ENCODE peak calls at places on chromosomes 4 and X, in four cellular contexts. L is A549, Q is thoracic aorta, D is RWPE2. R is an unnamed sample.

GRCh38 chr4:128528793-128529553 is 241.4 kb upstream of the PGRMC2 start:
- DNase-seq in Q (peak; percentile 55), L (peak; percentile 78), D (peak; percentile 72), R (no peak)

GRCh38 chrX:72262077-72262476 is 15.0 kb downstream of the RPS4X start:
- DNase-seq in L (no peak), Q (no peak), D (no peak), R (no peak)

GRCh38 chrX:72478853-72479252 is 93.8 kb downstream of the HDAC8 start:
- DNase-seq in L (no peak), Q (no peak), D (no peak), R (no peak)

GRCh38 chrX:46979340-46979739 is 67.1 kb downstream of the JADE3 start:
- DNase-seq in Q (no peak), D (no peak), L (peak; percentile 11), R (no peak)

GRCh38 chrX:15167826-15168225 is 102.1 kb downstream of the ASB9 start:
- DNase-seq in D (no peak), L (no peak), Q (no peak), R (no peak)

GRCh38 chrX:49272426-49272825 is 2.8 kb downstream of the PPP1R3F start:
- DNase-seq in Q (no peak), D (no peak), L (no peak), R (no peak)

GRCh38 chr4:6655924-6656323 is 15.4 kb downstream of the MRFAP1 start:
- DNase-seq in Q (no peak), D (no peak), L (no peak), R (no peak)

GRCh38 chrX:107549504-107549903 is 78.8 kb upstream of the PRPS1 start:
- DNase-seq in Q (no peak), D (no peak), L (no peak), R (no peak)

GRCh38 chr4:94668724-94669123 is 89.0 kb upstream of the BMPR1B start:
- DNase-seq in D (no peak), Q (no peak), L (no peak), R (no peak)

GRCh38 chr4:41747230-41748055 is 1.1 kb downstream of the PHOX2B start:
- DNase-seq in D (no peak), L (no peak), Q (no peak), R (peak; percentile 47)

GRCh38 chrX:45851434-45851991 is 650.8 kb upstream of the DIPK2B start:
- DNase-seq in L (peak; percentile 50), Q (no peak), D (peak; percentile 57), R (no peak)

GRCh38 chr4:3226944-3227343 is 22.0 kb upstream of the MSANTD1 start:
- DNase-seq in L (no peak), D (peak; percentile 34), Q (no peak), R (peak; percentile 27)

GRCh38 chr4:87806520-87806919 is 7.2 kb downstream of the IBSP start:
- DNase-seq in L (no peak), Q (no peak), D (no peak), R (no peak)

GRCh38 chrX:142327182-142327581 is 122.1 kb upstream of the MAGEC2 start:
- DNase-seq in Q (no peak), L (no peak), D (no peak), R (no peak)

GRCh38 chrX:24014388-24015018 is 12.5 kb downstream of the KLHL15 start:
- DNase-seq in L (no peak), Q (no peak), D (no peak), R (no peak)

GRCh38 chr4:2816401-2816954 is 23.6 kb downstream of the SH3BP2 start:
- DNase-seq in D (no peak), Q (no peak), L (no peak), R (no peak)

GRCh38 chr4:85952518-85952917 is 407.3 kb downstream of the MAPK10 start:
- DNase-seq in L (no peak), Q (no peak), D (no peak), R (no peak)

GRCh38 chr4:127214001-127214400 is 418.8 kb upstream of the INTU start:
- DNase-seq in D (no peak), Q (no peak), L (no peak), R (no peak)

GRCh38 chr4:156512622-156513021 is 459.0 kb downstream of the PDGFC start:
- DNase-seq in L (no peak), Q (no peak), D (no peak), R (no peak)

DNA sequence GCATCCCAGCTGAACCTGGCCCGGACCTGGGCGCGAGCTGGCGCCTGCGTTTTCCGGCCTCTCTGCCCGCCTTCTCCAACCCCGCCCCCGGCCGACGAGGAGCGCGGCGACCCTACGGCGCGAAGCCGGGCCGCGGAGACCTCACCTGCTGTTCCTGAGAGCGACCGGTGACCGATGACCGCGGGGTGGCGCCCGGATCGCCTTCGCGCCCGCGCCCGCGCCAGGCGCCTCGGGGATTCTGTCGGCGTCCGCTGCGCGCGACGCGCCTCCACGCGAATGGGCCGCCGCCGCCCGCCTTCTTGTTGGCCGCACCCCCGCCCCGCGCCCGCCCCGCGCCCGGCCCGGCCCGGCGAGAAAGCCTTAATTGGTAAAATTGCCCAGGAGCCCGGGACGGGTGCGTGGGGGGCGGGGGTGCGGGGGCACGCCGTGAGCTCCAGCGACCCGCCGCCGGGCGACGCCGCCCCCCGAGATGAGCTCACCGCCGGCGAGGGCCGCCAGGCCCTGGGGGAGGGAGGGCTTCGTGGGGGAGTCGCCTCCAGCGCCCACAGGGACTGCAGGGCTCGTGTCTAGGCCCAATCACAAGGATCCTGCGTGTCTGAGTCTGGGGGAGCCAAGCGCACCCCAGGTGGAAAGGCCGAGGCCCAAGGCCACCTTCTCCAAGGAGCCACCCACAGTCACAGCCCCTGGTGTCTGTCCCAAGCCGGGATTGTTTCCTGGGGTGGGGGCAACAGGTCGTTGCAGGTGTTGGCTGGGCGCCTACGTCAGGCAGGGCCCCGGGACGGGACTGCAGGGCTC is at the start of gene FLNA:
- DNase-seq in L (no peak), Q (no peak), D (no peak), R (no peak)
- TF ChIP-seq CTCF in L (peak; percentile 19), Q (no peak), D (no peak), R (no peak)

GRCh38 chr4:182644326-182645050 is 272.7 kb downstream of the DCTD start:
- DNase-seq in L (no peak), D (no peak), Q (no peak), R (no peak)

GRCh38 chr4:182647901-182648300 is 269.3 kb downstream of the DCTD start:
- DNase-seq in Q (no peak), L (no peak), D (no peak), R (no peak)

GRCh38 chr4:182643801-182644311 is 273.3 kb downstream of the DCTD start:
- DNase-seq in D (no peak), L (no peak), Q (no peak), R (no peak)

GRCh38 chr4:182645511-182645910 is 271.7 kb downstream of the DCTD start:
- DNase-seq in Q (no peak), L (no peak), D (no peak), R (no peak)

DNA sequence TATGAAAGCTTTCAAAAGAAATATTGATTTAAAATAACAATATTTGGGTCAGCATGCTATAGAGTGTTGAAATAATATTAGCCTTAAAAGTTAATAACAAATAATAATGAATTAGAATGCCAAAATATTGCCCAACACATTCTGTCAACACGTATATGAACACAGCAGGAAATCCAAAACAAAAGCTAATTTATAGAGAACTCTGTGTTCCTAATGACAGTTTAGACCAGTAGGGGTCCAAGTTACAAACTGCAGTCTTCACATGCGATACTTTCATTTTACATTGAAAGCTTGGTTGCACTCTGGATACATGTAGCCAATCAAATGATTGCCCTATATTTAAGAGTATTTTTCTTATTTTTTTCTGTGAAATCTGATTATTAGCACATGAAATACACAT is 274.4 kb downstream of the DCTD start:
- DNase-seq in L (peak; percentile 0), D (no peak), Q (no peak), R (no peak)
- TF ChIP-seq CTCF in L (no peak), D (no peak), Q (no peak), R (no peak)

DNA sequence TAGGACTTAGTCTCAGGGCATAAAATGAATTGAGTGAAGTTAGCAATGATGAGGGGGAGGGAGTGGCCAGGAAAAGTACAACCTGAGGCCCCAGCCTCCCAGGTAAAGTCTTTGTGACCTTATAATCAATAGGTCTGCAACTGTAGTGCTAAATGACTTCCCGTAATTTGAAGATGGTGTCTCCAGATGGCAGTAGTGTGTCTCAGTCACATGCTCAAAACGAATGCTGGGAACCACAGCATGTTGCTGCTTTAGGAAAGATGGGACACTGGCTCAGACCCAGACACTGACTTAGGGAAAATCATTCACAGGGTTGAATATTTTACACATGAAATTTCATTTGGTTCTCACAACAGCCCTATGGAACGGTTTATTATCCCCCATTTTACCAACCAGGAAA is 10.3 kb downstream of the SRPX2 start:
- DNase-seq in L (peak; percentile 18), Q (no peak), D (no peak), R (no peak)
- TF ChIP-seq CTCF in L (peak; percentile 38), Q (no peak), D (peak; percentile 24), R (no peak)

GRCh38 chr4:139973015-139973414 is 181.0 kb downstream of the MAML3 start:
- DNase-seq in L (no peak), Q (no peak), D (no peak), R (no peak)

GRCh38 chr4:139975830-139976272 is 178.1 kb downstream of the MAML3 start:
- DNase-seq in D (no peak), Q (no peak), L (no peak), R (no peak)

GRCh38 chr4:139973611-139974010 is 180.4 kb downstream of the MAML3 start:
- DNase-seq in Q (no peak), D (no peak), L (no peak), R (no peak)

GRCh38 chr4:139978692-139979091 is 175.3 kb downstream of the MAML3 start:
- DNase-seq in D (no peak), Q (no peak), L (no peak), R (peak; percentile 35)

DNA sequence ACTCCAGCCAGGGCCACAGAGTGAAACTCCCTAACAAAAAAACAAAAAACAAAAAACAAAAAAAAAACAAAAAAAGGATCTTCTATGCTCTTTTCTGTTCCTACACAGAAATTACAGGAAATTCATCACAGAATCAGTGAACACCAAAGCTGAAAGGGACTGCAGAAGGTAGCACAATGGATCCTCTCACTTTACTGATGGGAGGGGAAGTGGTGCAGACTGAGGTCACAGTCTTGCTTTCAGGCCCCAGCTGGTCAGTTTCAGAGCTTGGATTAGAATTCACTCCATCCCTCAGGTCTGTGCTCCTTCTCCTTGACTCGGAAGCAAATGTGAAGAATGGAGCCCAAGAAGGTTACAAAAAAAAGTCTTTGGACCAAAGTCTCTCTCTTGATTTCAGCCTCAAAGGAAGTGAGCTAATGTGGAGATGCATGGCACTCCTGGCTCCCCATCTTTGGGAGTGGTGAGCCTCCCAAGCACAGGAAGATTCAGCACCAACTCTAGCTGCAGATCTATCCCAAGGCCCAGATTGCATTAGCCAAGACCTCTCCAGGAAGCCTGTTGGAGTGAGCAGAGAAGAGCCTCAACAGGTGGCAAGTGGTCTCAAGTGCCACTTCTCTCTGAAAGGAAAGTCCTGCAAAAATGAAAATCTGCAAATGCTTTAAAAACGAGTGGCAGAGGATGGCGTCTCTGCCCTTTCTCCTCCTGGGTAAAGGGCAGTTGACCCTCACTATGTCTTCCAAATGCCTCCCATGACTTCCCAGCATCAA is 176.0 kb downstream of the MAML3 start:
- DNase-seq in L (no peak), Q (no peak), D (no peak), R (no peak)
- TF ChIP-seq CTCF in L (no peak), Q (no peak), D (no peak), R (no peak)

GRCh38 chrX:19514791-19515614 is at the start of gene MAP3K15:
- DNase-seq in D (no peak), L (peak; percentile 66), Q (no peak), R (peak; percentile 33)

GRCh38 chrX:19517965-19518364 is 2.7 kb upstream of the MAP3K15 start:
- DNase-seq in Q (no peak), D (no peak), L (no peak), R (no peak)

GRCh38 chrX:19512961-19513360 is 2.3 kb downstream of the MAP3K15 start:
- DNase-seq in D (no peak), Q (no peak), L (no peak), R (no peak)

GRCh38 chrX:19513383-19513782 is 1.9 kb downstream of the MAP3K15 start:
- DNase-seq in Q (no peak), L (peak; percentile 8), D (no peak), R (peak; percentile 34)

GRCh38 chrX:19515615-19516105 is 352 bp upstream of the MAP3K15 start:
- DNase-seq in Q (no peak), D (no peak), L (peak; percentile 14), R (no peak)
- TF ChIP-seq CTCF in Q (no peak), D (no peak), L (no peak), R (no peak)

R was measured in left lung.